ENCODE peak calls at places on chromosomes 11 and 22, in four cellular contexts. One of them, this sample, is unnamed.

GRCh38 chr11:65867284-65868071 is 5.1 kb downstream of the EFEMP2 start:
- DNase-seq in HCT116: no peak
- DNase-seq in K562: peak
- DNase-seq in HepG2: no peak
- DNase-seq in this sample: no peak

GRCh38 chr11:65588199-65589054 is 7.2 kb downstream of the KCNK7 start:
- DNase-seq in HCT116: no peak
- DNase-seq in K562: peak
- DNase-seq in HepG2: peak
- DNase-seq in this sample: no peak

GRCh38 chr11:118152552-118153471 is at the start of gene SCN4B:
- DNase-seq in HepG2: no peak
- DNase-seq in K562: peak
- DNase-seq in HCT116: no peak
- DNase-seq in this sample: no peak

GRCh38 chr11:67303132-67303988 is at the start of gene SSH3:
- DNase-seq in HCT116: peak
- DNase-seq in HepG2: peak
- DNase-seq in K562: no peak
- DNase-seq in this sample: no peak

GRCh38 chr11:64396079-64396591 is 37.2 kb downstream of the RPS6KA4 start:
- DNase-seq in K562: no peak
- DNase-seq in HepG2: no peak
- DNase-seq in HCT116: no peak
- DNase-seq in this sample: no peak

GRCh38 chr11:75582935-75583709 is 21.1 kb downstream of the SERPINH1 start:
- DNase-seq in HepG2: no peak
- DNase-seq in K562: peak
- DNase-seq in HCT116: no peak
- DNase-seq in this sample: no peak

GRCh38 chr11:18452927-18453326 is 2.7 kb upstream of the LDHAL6A start:
- DNase-seq in K562: no peak
- DNase-seq in HCT116: no peak
- DNase-seq in HepG2: no peak
- DNase-seq in this sample: no peak

GRCh38 chr11:1728281-1728680 is 22.1 kb downstream of the IFITM10 start:
- DNase-seq in HepG2: no peak
- DNase-seq in HCT116: no peak
- DNase-seq in K562: no peak
- DNase-seq in this sample: no peak

GRCh38 chr11:66204412-66204811 is 64.0 kb upstream of the RAB1B start:
- DNase-seq in HCT116: no peak
- DNase-seq in HepG2: no peak
- DNase-seq in K562: no peak
- DNase-seq in this sample: no peak

GRCh38 chr11:71443736-71444410 is 4.3 kb downstream of the DHCR7 start:
- DNase-seq in HCT116: no peak
- DNase-seq in HepG2: no peak
- DNase-seq in K562: no peak
- DNase-seq in this sample: no peak

GRCh38 chr11:73866586-73866996 is 10.1 kb downstream of the COA4 start:
- DNase-seq in HepG2: peak
- DNase-seq in HCT116: peak
- DNase-seq in K562: no peak
- DNase-seq in this sample: peak

GRCh38 chr22:37105154-37105553 is 4.4 kb downstream of the TMPRSS6 start:
- DNase-seq in K562: no peak
- DNase-seq in HepG2: no peak
- DNase-seq in HCT116: no peak
- DNase-seq in this sample: no peak

GRCh38 chr11:57801185-57801490 is 39.5 kb downstream of the CTNND1 start:
- DNase-seq in HepG2: no peak
- DNase-seq in HCT116: no peak
- DNase-seq in K562: no peak
- DNase-seq in this sample: no peak

GRCh38 chr22:44894782-44895181 is 115.0 kb downstream of the PHF21B start:
- DNase-seq in K562: no peak
- DNase-seq in HCT116: no peak
- DNase-seq in HepG2: no peak
- DNase-seq in this sample: no peak

GRCh38 chr11:114250993-114251796 is 45.0 kb upstream of the NNMT start:
- DNase-seq in HCT116: no peak
- DNase-seq in K562: peak
- DNase-seq in HepG2: no peak
- DNase-seq in this sample: no peak

GRCh38 chr11:93403930-93404329 is 73.4 kb downstream of the DEUP1 start:
- DNase-seq in HepG2: no peak
- DNase-seq in HCT116: no peak
- DNase-seq in K562: no peak
- DNase-seq in this sample: no peak

GRCh38 chr11:93411705-93412104 is 81.2 kb downstream of the DEUP1 start:
- DNase-seq in HepG2: no peak
- DNase-seq in K562: no peak
- DNase-seq in HCT116: no peak
- DNase-seq in this sample: no peak

GRCh38 chr11:93407777-93408401 is 77.3 kb downstream of the DEUP1 start:
- DNase-seq in HCT116: no peak
- DNase-seq in K562: peak
- DNase-seq in HepG2: no peak
- DNase-seq in this sample: no peak
- TF ChIP-seq TCF7L2 in HCT116: no peak
- TF ChIP-seq TCF7L2 in K562: no peak
- TF ChIP-seq TCF7L2 in HepG2: no peak
- TF ChIP-seq TCF7L2 in this sample: no peak

DNA sequence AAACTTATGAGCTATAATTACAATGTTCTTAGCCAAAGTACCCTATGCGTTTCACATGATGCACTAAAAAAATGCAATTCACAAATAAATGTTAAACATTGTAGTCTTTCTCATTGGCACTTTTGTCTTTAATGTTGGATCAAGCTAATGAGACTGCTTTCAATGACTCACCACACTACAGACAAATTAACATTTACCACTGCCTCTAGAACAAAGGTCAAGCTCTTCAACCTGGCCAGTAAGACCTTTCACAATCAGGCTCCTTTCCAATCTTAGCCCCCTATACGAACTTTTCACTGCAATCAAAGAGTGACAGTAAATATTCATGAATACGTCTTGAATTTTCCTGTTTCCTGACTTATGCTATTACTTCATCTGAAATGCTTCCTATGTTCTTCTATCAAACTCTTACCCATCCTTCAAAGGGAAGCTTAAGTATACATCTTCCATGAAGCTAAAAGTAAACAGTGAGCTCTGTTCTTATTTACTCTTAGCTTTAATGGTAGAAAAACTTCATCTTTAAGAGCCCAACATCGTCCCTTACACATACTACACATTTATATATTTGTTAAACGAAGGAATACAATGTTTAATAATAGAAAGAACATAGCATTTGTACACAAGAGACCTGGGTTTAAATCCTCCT is 326.6 kb upstream of the PITPNB start:
- DNase-seq in HepG2: peak
- DNase-seq in K562: no peak
- DNase-seq in HCT116: no peak
- DNase-seq in this sample: no peak
- TF ChIP-seq SIN3A in HepG2: no peak
- TF ChIP-seq SIN3A in K562: no peak
- TF ChIP-seq SIN3A in HCT116: no peak
- TF ChIP-seq SIN3A in this sample: no peak

DNA sequence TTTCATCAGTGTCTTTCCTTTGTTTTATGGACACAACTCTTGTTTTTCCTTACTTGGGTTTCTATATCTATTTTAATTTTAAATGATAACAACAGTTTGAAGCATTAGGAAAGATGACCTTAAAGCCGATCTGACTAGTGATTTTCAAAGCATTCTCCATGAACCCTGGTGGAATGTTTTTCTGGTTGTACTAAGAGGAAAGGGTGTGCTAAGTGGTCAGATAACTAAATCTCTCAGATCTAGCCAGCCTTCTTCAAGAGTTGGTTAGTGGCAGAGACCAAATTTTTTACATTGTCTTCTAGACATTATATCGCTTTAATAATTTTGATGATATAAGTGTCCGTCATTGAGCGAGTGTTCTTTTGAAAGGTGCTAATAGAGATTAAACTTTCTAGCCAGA is 134.4 kb downstream of the METTL15 start:
- DNase-seq in K562: no peak
- DNase-seq in HCT116: no peak
- DNase-seq in HepG2: no peak
- DNase-seq in this sample: no peak
- TF ChIP-seq TCF7L2 in K562: no peak
- TF ChIP-seq TCF7L2 in HCT116: no peak
- TF ChIP-seq TCF7L2 in HepG2: no peak
- TF ChIP-seq TCF7L2 in this sample: no peak

DNA sequence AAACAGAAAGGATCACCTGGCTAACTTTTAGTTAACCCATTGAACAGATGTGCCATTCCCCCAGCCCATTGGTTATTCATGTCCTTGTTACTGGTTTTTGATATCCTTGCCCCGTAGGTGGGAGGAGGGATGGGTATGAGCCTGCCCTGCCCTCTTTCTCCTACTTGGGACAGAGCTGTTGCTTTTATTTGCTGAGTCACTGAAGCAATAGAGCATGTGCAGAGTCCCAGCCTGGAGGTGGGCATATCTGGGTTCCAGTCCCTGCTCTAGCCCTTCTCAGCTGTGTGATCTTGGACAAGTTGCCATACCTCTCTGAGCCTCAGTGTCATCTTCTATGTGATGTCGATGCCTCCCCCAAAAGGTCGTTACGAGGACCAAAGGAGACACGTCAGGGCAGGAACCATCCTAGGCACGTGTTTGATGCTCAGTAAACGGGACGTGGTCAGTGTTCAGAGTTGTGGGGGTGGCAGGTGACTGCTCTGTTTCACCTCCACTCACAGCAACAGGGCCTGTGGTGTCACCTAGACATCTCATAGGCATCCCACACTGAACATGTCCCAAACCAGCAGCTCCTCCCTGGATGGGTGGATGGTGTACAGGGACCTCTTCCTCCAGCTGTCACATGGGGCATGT is 61.0 kb downstream of the BMAL1 start:
- DNase-seq in HepG2: no peak
- DNase-seq in HCT116: no peak
- DNase-seq in K562: peak
- DNase-seq in this sample: peak
- TF ChIP-seq SIN3A in HepG2: no peak
- TF ChIP-seq SIN3A in HCT116: no peak
- TF ChIP-seq SIN3A in K562: no peak
- TF ChIP-seq SIN3A in this sample: no peak

DNA sequence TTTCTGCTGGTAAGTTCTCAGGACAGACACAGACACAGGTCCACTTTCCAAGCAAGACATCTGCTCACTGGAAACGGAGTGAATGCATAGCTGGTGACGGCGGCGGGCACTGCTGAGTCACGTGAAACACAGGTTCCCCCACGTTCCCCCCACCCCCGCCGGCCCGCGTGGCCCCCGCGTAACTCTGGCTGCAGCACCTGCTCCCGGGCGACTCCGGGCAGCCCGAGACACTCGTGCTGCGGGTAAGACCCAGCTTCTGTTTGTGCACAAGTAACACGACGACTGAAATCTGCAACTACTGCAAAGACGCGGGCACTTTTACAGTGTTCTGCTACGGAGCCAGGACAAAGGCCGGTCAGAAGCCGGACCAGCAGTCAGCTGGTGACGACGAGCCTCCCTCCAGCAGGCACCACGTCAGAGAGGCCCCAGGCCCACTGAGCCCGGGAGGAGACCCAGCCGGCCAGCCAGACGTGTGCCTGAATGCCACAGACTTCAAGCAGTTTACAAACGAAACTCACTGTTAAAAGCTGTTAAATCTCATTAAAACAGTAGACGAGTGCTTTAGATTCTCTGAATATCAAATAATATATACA is 12.9 kb upstream of the ARFGAP3 start:
- DNase-seq in HCT116: no peak
- DNase-seq in K562: no peak
- DNase-seq in HepG2: no peak
- DNase-seq in this sample: no peak
- TF ChIP-seq TCF7L2 in HCT116: no peak
- TF ChIP-seq TCF7L2 in K562: no peak
- TF ChIP-seq TCF7L2 in HepG2: no peak
- TF ChIP-seq TCF7L2 in this sample: no peak

DNA sequence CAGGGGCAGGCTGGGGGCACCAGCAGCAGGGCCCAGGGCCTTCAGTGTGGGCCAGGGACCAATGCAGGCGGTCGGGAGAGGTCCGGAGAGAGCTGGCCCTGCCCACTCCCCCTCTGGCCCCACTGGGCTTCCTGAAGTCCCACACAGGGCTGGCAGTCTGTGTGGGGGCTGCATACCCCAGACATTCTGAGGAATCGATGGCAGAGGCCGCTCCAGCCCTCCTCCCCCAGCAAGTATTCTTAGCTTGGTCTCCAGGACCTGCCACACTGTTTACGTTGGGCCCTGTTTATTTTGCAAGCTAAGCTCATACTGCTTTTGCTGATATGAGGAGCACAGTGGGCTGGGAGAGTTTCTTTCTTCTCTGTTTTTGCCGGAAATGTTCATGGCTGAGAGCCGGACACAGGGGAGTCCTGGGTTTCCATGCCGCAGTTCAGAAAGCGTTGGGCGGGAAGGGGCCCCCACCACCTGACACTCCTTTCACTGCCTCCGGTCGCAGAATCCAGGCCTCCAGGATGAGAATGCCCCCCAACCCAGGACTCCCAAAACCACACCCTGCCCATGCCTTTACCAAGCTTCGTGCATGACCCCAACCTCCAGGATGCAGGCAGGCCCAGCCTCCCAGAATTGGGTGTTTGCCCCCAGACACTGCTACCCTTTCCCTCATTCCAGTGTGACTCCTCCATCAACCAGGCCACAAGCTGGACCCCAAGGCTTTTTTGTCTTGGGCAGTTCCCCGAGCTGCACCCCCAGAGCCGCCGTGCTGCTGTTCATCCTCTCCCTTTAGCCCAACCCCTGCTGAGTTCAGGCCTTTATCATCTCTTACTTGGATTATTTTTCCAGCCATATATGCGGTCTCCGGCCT is 81.8 kb upstream of the KCNQ1OT1 start:
- DNase-seq in HCT116: no peak
- DNase-seq in HepG2: no peak
- DNase-seq in K562: peak
- DNase-seq in this sample: no peak
- TF ChIP-seq SIN3A in HCT116: no peak
- TF ChIP-seq SIN3A in HepG2: no peak
- TF ChIP-seq SIN3A in K562: no peak
- TF ChIP-seq SIN3A in this sample: no peak